ENCODE peak calls at places on chromosomes 4 and X, in nine cellular contexts. N is ovary, R is uterus, Z is lower leg skin, Q is tibial nerve, Y is NB4, V is body of pancreas, L is IMR-90, J is suprapubic skin. D is an unnamed sample.

GRCh38 chr4:20589436-20589835 is 110.8 kb upstream of the PACRGL start:
- DNase-seq in N (no peak), R (no peak), Z (no peak), Q (no peak), Y (no peak), V (no peak), L (no peak), J (no peak), D (no peak)

GRCh38 chr4:24260922-24261581 is 323.3 kb downstream of the DHX15 start:
- DNase-seq in N (no peak), R (no peak), Z (no peak), Q (no peak), Y (no peak), V (no peak), L (no peak), J (no peak), D (no peak)

GRCh38 chr4:16852168-16852567 is 46.3 kb downstream of the LDB2 start:
- DNase-seq in N (no peak), R (no peak), Z (no peak), Q (no peak), Y (no peak), V (no peak), L (peak; percentile 11), J (no peak), D (no peak)

GRCh38 chr4:1493540-1494287 is 87.5 kb upstream of the NKX1-1 start:
- DNase-seq in N (peak; percentile 15), R (no peak), Z (no peak), Q (no peak), Y (no peak), V (peak; percentile 2), L (no peak), J (no peak), D (no peak)

GRCh38 chr4:142404191-142404611 is 441.9 kb downstream of the INPP4B start:
- DNase-seq in N (no peak), R (peak; percentile 24), Z (no peak), Q (no peak), Y (no peak), V (no peak), L (peak; percentile 72), J (no peak), D (no peak)

GRCh38 chr4:87038837-87039715 is 104.3 kb downstream of the AFF1 start:
- DNase-seq in N (no peak), R (peak; percentile 76), Z (no peak), Q (no peak), Y (no peak), V (peak; percentile 82), L (peak; percentile 91), J (no peak), D (no peak)

GRCh38 chr4:185811509-185812364 is at the start of gene SORBS2:
- DNase-seq in N (no peak), R (no peak), Z (no peak), Q (no peak), Y (no peak), V (peak; percentile 88), L (peak; percentile 25), J (no peak), D (no peak)

GRCh38 chr4:124055896-124056295 is 656.6 kb downstream of the ANKRD50 start:
- DNase-seq in N (no peak), R (no peak), Z (no peak), Q (no peak), Y (no peak), V (no peak), L (peak; percentile 31), J (no peak), D (no peak)

GRCh38 chrX:21374994-21375794 is 976 bp downstream of the CNKSR2 start:
- DNase-seq in N (no peak), R (no peak), Z (no peak), Q (no peak), Y (no peak), V (no peak), L (no peak), J (no peak), D (no peak)

GRCh38 chr4:159042097-159042605 is 60.7 kb upstream of the RAPGEF2 start:
- DNase-seq in N (no peak), R (no peak), Z (peak; percentile 26), Q (no peak), Y (no peak), V (peak; percentile 9), L (no peak), J (no peak), D (no peak)

GRCh38 chr4:6731780-6732179 is 15.8 kb downstream of the BLOC1S4 start:
- DNase-seq in N (no peak), R (no peak), Z (no peak), Q (no peak), Y (no peak), V (no peak), L (no peak), J (peak; percentile 44), D (no peak)

GRCh38 chr4:6733358-6734164 is 17.6 kb downstream of the BLOC1S4 start:
- DNase-seq in N (no peak), R (no peak), Z (no peak), Q (no peak), Y (no peak), V (no peak), L (no peak), J (no peak), D (no peak)

GRCh38 chr4:6734165-6734786 is 18.3 kb downstream of the BLOC1S4 start:
- DNase-seq in N (no peak), R (no peak), Z (no peak), Q (no peak), Y (no peak), V (no peak), L (no peak), J (no peak), D (no peak)

GRCh38 chr4:6731301-6731641 is 15.3 kb downstream of the BLOC1S4 start:
- DNase-seq in N (no peak), R (no peak), Z (no peak), Q (no peak), Y (no peak), V (no peak), L (no peak), J (peak; percentile 52), D (no peak)

DNA sequence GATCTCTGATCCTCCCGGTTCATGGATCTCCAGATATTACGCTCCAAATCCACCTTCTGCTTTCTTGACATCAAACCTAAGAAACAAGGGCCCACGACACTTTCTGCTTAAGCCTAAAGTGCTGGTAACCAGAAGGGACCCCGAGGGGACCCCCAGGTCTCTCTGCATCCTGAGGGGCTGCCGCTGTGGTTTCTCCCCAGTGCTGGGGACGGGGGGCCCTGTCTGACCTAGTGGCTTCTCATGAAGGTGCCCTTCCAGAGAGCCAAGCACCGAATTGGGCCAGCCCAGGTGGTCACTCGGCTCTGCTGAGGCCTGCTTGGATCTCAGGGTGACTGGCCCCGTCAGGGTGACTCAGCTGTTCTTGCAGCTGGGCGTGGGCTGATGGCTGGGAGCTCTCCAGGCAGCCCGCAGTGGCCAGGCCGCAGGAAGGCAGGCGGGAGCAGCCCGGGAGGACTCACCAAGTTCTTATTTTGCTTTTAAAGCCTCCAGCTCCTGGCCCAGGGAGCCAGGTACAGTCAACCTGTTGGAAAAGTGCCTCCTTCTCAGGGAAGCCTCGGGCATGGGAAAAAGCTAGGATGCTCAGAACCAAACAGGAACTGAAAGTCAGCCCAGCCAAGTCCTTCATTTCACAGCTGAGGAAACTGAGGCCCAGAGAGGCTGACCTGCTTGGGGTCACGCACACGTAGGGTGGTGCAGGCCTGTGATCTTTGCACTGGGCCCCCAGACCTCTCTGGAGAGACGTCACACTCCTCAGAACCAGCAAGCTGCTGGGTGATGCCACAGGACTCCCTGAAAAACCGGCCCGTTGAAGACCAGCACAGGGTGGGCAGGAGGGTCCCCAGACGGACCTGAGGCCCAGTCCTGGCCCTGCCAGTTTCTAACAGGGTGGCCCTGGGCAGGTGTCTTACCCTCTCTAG is 16.7 kb downstream of the BLOC1S4 start:
- DNase-seq in N (peak; percentile 73), R (peak; percentile 58), Z (no peak), Q (peak; percentile 75), Y (peak; percentile 72), V (peak; percentile 37), L (peak; percentile 94), J (peak; percentile 88), D (no peak)
- TF ChIP-seq POLR2A in N (no peak), R (no peak), Z (no peak), Q (no peak), Y (no peak), V (no peak), L (peak; percentile 20), J (no peak), D (no peak)

DNA sequence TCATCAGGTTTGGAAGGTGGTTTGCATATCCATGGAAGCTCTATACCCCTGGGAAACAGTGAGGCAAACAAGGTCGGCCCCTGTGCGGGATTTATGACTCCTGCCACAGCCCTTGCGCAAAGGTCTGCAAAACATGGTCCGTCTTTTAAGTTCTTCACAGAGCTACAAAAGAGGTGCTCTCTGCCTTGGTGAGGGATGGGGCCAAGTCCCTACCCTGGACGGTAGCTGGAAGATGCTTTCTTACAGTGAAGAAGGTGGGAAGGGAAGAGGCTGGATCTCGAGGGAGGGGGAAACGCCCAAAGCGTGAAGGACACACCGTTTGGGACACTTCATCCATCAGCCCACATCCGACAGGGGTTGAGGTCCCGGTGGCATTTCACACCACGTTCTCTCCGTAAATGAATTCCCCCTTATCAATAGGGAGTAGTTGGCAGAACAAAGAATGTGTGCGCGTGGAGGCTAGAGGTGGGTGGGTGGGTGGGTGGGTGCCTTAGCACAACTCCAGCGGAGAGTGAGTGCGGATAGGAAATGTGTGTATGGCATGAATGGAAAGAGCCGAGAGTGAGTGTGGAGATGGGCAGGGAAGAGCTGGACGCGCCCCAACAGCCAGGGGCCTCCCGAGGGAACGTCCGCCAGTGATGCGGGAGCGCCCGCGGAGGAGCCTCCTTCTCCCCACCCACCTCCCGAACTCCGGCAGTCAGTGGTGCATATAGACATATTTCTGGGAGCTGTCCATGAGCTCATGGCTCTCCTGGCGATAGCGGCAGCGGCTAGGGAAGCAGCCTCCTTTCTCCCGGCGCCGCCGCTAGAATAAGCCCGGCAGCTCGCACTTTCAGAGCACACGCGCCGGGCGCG is 68.3 kb downstream of the LARP7 start:
- DNase-seq in N (peak; percentile 71), R (peak; percentile 53), Z (no peak), Q (no peak), Y (no peak), V (peak; percentile 45), L (peak; percentile 58), J (no peak), D (no peak)
- TF ChIP-seq POLR2A in N (no peak), R (no peak), Z (no peak), Q (no peak), Y (no peak), V (no peak), L (no peak), J (no peak), D (no peak)

GRCh38 chr4:89784686-89785227 is 52.2 kb downstream of the SNCA start:
- DNase-seq in N (no peak), R (no peak), Z (no peak), Q (no peak), Y (no peak), V (no peak), L (no peak), J (no peak), D (no peak)

GRCh38 chr4:89781321-89781720 is 55.6 kb downstream of the SNCA start:
- DNase-seq in N (no peak), R (no peak), Z (no peak), Q (no peak), Y (no peak), V (no peak), L (no peak), J (no peak), D (no peak)
- TF ChIP-seq POLR2A in N (no peak), R (no peak), Z (no peak), Q (no peak), Y (no peak), V (no peak), L (no peak), J (no peak), D (no peak)

DNA sequence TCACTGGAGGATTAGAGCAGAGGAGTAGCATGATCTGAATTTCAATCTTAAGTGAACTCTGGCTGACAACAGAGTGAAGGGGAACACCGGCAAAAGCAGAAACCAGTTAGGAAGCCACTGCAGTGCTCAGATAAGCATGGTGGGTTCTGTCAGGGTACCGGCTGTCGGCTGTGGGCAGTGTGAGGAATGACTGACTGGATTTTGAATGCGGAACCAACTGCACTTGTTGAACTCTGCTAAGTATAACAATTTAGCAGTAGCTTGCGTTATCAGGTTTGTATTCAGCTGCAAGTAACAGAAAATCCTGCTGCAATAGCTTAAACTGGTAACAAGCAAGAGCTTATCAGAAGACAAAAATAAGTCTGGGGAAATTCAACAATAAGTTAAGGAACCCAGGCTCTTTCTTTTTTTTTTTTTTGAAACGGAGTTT is 5.2 kb downstream of the HTT start:
- DNase-seq in N (no peak), R (no peak), Z (no peak), Q (no peak), Y (no peak), V (no peak), L (no peak), J (no peak), D (no peak)
- TF ChIP-seq POLR2A in N (no peak), R (no peak), Z (no peak), Q (no peak), Y (no peak), V (no peak), L (no peak), J (no peak), D (no peak)

D was measured in esophagus squamous epithelium.